ENCODE peak calls at places on chromosomes 16 and 17, in five cellular contexts. U is mesenchymal stem cell, S is IMR-90, X is H1, A is trophoblast cell. Y is an unnamed sample.

GRCh38 chr17:41659813-41660212 is 28.9 kb upstream of the EIF1 start:
- DNase-seq in S (peak), A (no peak), U (no peak), X (no peak), Y (no peak)

GRCh38 chr17:77833769-77834168 is 124.7 kb upstream of the TNRC6C start:
- DNase-seq in U (no peak), X (no peak), S (no peak), A (no peak), Y (no peak)

GRCh38 chr17:14086189-14086588 is 16.9 kb downstream of the COX10 start:
- DNase-seq in X (no peak), A (no peak), U (no peak), S (no peak), Y (no peak)

GRCh38 chr16:24800586-24800985 is 45.2 kb upstream of the SLC5A11 start:
- DNase-seq in S (peak), A (peak), X (no peak), U (peak), Y (no peak)

GRCh38 chr17:34580685-34581445 is 1.5 kb downstream of the TMEM132E start:
- DNase-seq in S (no peak), U (no peak), X (no peak), A (no peak), Y (no peak)

GRCh38 chr17:43906951-43907424 is 348 bp downstream of the MPP2 start:
- DNase-seq in A (no peak), S (no peak), X (no peak), U (no peak), Y (peak)

GRCh38 chr17:80750263-80750662 is 205.6 kb downstream of the RPTOR start:
- DNase-seq in A (no peak), S (no peak), U (no peak), X (no peak), Y (no peak)

GRCh38 chr17:79918581-79919163 is 79.4 kb upstream of the CBX4 start:
- DNase-seq in U (no peak), X (no peak), A (no peak), S (no peak), Y (no peak)

GRCh38 chr17:80780381-80781187 is 211.1 kb upstream of the CHMP6 start:
- DNase-seq in U (peak), X (no peak), S (peak), A (peak), Y (no peak)

GRCh38 chr16:7366041-7366440 is 33.4 kb downstream of the RBFOX1 start:
- DNase-seq in A (no peak), X (no peak), S (no peak), U (no peak), Y (no peak)

GRCh38 chr17:49549691-49550678 is 25.7 kb upstream of the NXPH3 start:
- DNase-seq in S (no peak), X (no peak), A (no peak), U (no peak), Y (no peak)

GRCh38 chr17:7391307-7391706 is 3.0 kb downstream of the PLSCR3 start:
- DNase-seq in A (no peak), S (no peak), X (no peak), U (no peak), Y (no peak)

GRCh38 chr16:47815655-47816054 is 340.1 kb downstream of the ABCC12 start:
- DNase-seq in U (peak), X (no peak), S (no peak), A (no peak), Y (no peak)

GRCh38 chr17:418421-418751 is 65.8 kb upstream of the RPH3AL start:
- DNase-seq in X (no peak), S (no peak), U (no peak), A (no peak), Y (no peak)

GRCh38 chr17:38464723-38465419 is 36.6 kb downstream of the ARHGAP23 start:
- DNase-seq in X (no peak), A (no peak), S (peak), U (peak), Y (no peak)

GRCh38 chr17:56478836-56479447 is 114.6 kb upstream of the NOG start:
- DNase-seq in U (peak), X (no peak), A (peak), S (peak), Y (peak)

GRCh38 chr17:43027091-43028032 is 2.3 kb downstream of the RND2 start:
- DNase-seq in A (no peak), X (no peak), S (no peak), U (no peak), Y (no peak)

GRCh38 chr17:56545930-56546329 is 47.6 kb upstream of the NOG start:
- DNase-seq in S (no peak), U (no peak), X (no peak), A (no peak), Y (no peak)

GRCh38 chr17:17179371-17179827 is 26.7 kb downstream of the PLD6 start:
- DNase-seq in A (no peak), X (no peak), U (no peak), S (peak), Y (no peak)

GRCh38 chr17:75181608-75182318 is 996 bp downstream of the SUMO2 start:
- DNase-seq in X (no peak), A (no peak), S (no peak), U (peak), Y (no peak)

GRCh38 chr17:80793851-80794267 is 197.8 kb upstream of the CHMP6 start:
- DNase-seq in A (no peak), U (peak), X (no peak), S (peak), Y (no peak)

GRCh38 chr17:47955497-47956461 is 1.9 kb downstream of the PRR15L start:
- DNase-seq in U (no peak), S (no peak), X (no peak), A (no peak), Y (no peak)

GRCh38 chr17:41548844-41549595 is 20.9 kb upstream of the KRT19 start:
- DNase-seq in U (peak), X (peak), A (peak), S (peak), Y (peak)

GRCh38 chr16:57213462-57213861 is 27.3 kb downstream of the RSPRY1 start:
- DNase-seq in U (no peak), S (no peak), A (no peak), X (no peak), Y (no peak)

GRCh38 chr17:82228278-82228841 is 482 bp upstream of the SLC16A3 start:
- DNase-seq in U (peak), A (no peak), S (no peak), X (no peak), Y (no peak)

GRCh38 chr16:4212207-4212933 is 29.5 kb downstream of the SRL start:
- DNase-seq in S (no peak), X (no peak), U (peak), A (no peak), Y (no peak)

GRCh38 chr17:79276824-79277223 is 202.2 kb downstream of the ENGASE start:
- DNase-seq in A (no peak), U (no peak), X (no peak), S (no peak), Y (no peak)

GRCh38 chr17:74240637-74241036 is 27.3 kb downstream of the TTYH2 start:
- DNase-seq in S (no peak), U (no peak), A (no peak), X (no peak), Y (no peak)

GRCh38 chr17:70938311-70938710 is 769.0 kb downstream of the KCNJ2 start:
- DNase-seq in A (no peak), S (no peak), U (no peak), X (no peak), Y (no peak)

DNA sequence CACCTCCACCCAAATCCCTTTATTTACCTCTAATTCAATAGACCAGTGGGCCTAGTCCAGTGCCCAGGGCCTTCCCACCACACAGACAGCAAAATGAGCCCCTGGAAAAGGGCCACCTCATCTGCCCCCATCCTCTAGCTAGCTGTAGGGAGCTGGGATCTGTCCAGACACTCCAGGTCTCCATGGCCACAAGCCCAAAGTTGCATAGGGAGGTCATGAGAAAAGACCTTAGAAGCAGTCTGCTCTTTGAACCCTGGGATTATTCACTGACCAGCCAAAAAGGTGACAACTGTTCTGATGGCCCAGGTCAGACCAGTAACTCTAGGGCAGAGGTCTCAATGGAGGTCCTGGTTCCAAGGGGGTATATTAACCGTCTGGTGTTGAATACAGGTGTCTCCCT is 2.0 kb downstream of the CUEDC1 start:
- DNase-seq in S (no peak), X (no peak), U (no peak), A (no peak), Y (no peak)
- H3K18ac ChIP-seq in S (no peak), X (no peak), U (peak), A (peak), Y (no peak)

DNA sequence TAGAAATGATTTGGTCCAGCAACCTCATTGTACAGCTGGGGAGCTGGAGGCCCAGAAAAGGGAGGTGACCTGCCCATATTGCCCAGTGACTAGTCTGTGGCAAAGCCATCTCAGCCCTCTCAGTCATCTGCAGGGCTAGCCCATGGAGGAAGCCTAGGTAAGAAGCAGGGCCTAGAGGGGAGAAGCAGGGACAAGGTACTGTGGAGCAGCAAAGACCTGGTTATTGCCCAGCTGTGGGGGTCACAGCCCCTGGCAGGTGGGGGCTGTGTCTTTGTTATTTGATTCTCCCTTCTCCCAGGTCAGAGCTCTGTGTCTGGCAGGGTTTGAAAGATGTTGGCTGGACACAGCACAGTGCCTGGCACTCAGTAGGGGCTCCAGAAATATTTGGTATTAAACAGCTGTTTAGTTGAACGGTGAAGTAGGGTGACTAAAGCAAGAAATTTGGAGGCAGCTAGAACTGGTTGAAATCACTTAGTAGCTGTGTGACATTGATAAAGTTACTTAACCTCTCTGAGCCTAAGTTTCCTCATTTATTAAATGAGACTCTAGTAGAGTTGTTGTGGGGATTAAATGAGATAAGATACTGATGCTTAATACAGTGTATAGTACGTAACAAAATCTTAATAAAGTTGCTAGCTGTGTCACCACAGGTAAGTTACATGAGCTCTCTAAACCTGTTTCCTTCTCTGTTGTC is 17.3 kb downstream of the CCR7 start:
- DNase-seq in S (no peak), A (no peak), U (no peak), X (no peak), Y (no peak)
- H3K4me3 ChIP-seq in S (no peak), A (no peak), U (no peak), X (no peak), Y (no peak)

GRCh38 chr17:57898487-57899311 is 48.9 kb upstream of the MRPS23 start:
- DNase-seq in X (peak), U (peak), A (peak), S (peak), Y (peak)
- H4K91ac ChIP-seq in X (peak), U (peak), A (peak), S (peak), Y (peak)

GRCh38 chr16:25855063-25855462 is 163.3 kb downstream of the HS3ST4 start:
- DNase-seq in S (no peak), A (no peak), U (no peak), X (no peak), Y (no peak)
- H3K18ac ChIP-seq in S (no peak), A (no peak), U (no peak), X (peak), Y (no peak)

DNA sequence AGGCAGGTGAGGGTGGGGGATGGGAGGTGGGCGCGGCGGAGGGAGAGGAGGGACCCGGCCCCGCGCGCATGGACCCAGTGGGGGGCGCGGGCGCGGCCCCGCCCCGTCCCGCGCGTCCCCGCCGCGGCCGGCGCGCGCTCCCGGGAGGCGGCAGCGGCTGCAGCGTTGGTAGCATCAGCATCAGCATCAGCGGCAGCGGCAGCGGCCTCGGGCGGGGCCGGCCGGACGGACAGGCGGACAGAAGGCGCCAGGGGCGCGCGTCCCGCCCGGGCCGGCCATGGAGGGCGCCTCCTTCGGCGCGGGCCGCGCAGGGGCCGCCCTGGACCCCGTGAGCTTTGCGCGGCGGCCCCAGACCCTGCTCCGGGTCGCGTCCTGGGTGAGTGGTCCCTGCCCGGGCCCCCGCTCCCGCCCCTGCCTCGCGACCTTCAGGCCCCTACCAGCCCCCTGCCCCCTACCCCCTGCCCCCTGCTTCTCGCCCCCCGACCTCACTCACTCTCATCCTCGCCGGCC is at the start of gene SYNGR3:
- DNase-seq in S (no peak), U (no peak), A (no peak), X (no peak), Y (no peak)
- H3K4me3 ChIP-seq in S (peak), U (no peak), A (peak), X (peak), Y (peak)

GRCh38 chr16:87765776-87766484 is at the start of gene KLHDC4:
- DNase-seq in A (peak), U (peak), S (peak), X (peak), Y (peak)
- H4K91ac ChIP-seq in A (peak), U (peak), S (peak), X (peak), Y (no peak)

DNA sequence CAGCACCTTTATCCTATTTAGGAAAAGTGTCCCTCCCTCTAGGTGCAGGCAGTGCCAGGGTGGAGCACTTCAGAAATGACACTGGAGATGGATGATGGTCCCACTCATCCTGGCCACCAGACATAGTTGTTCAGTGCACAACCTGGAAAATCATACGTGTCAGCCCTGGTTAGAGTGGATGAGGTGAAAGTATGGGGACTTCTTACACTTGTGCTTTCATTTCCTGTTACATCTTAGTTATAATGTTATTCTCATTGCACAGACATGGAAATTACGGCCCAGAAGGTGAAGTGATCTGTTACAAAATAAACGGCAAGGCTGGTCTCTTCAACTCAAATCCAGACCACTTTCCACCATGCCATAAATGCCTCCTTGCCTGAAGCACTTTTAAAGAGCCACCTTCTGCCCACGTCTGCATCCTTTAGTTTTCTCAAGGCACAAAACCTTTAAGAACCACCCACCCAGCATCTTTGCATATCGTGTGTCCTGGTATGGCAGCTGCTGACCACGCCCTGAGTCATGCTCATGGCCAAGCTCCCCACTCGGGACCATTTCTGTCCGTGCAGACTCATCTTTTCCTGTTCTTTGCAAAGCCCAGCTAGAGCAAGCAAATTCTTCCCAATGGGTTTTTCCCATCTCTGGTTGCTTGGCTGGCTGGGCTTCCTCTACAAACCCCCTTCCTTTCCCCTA is 22.4 kb downstream of the TBC1D3B start:
- DNase-seq in A (no peak), S (no peak), X (no peak), U (no peak), Y (no peak)
- H3K18ac ChIP-seq in A (no peak), S (no peak), X (no peak), U (no peak), Y (no peak)

GRCh38 chr16:2028146-2028545 is 1.4 kb downstream of the NHERF2 start:
- DNase-seq in U (no peak), X (no peak), S (no peak), A (no peak), Y (no peak)
- H3K4me3 ChIP-seq in U (no peak), X (no peak), S (peak), A (no peak), Y (no peak)

Y was measured in neuronal stem cell.